ENCODE peak calls at places on chromosomes 1 and 21, in six cellular contexts. Q is heart left ventricle; J is pancreas; F is naive thymus-derived CD8-positive, alpha-beta T cell; A is aorta; Y is central memory CD8-positive, alpha-beta T cell. S is an unnamed sample.

GRCh38 chr1:224554620-224555259 is 61.4 kb upstream of the CNIH3 start:
- DNase-seq in Q (no peak), J (no peak), F (no peak), A (no peak), Y (no peak), S (no peak)

GRCh38 chr1:64536217-64536835 is 66.4 kb downstream of the CACHD1 start:
- DNase-seq in Q (no peak), J (no peak), F (no peak), A (no peak), Y (no peak), S (no peak)

GRCh38 chr1:198849108-198849507 is 210.3 kb downstream of the PTPRC start:
- DNase-seq in Q (no peak), J (no peak), F (no peak), A (no peak), Y (no peak), S (no peak)

GRCh38 chr1:20588634-20589225 is at the start of gene CDA:
- DNase-seq in Q (peak; percentile 45), J (no peak), F (no peak), A (no peak), Y (no peak), S (no peak)

GRCh38 chr1:152777510-152778137 is 2.7 kb downstream of the LCE1F start:
- DNase-seq in Q (no peak), J (no peak), F (no peak), A (no peak), Y (no peak), S (no peak)

GRCh38 chr1:228794810-228795209 is 59.5 kb downstream of the RHOU start:
- DNase-seq in Q (no peak), J (no peak), F (no peak), A (no peak), Y (no peak), S (no peak)

GRCh38 chr1:67945733-67946374 is 104.6 kb downstream of the DIRAS3 start:
- DNase-seq in Q (peak; percentile 64), J (no peak), F (no peak), A (no peak), Y (no peak), S (no peak)

GRCh38 chr1:40651138-40651857 is 14.2 kb downstream of the RIMS3 start:
- DNase-seq in Q (peak; percentile 52), J (no peak), F (no peak), A (no peak), Y (no peak), S (no peak)

GRCh38 chr21:39006653-39007417 is 176.4 kb downstream of the PSMG1 start:
- DNase-seq in Q (peak; percentile 85), J (no peak), F (no peak), A (peak; percentile 93), Y (no peak), S (no peak)

GRCh38 chr1:31432592-31433395 is 19.8 kb downstream of the SERINC2 start:
- DNase-seq in Q (no peak), J (no peak), F (no peak), A (no peak), Y (no peak), S (no peak)

GRCh38 chr1:234154320-234155251 is 218.7 kb upstream of the COA6 start:
- DNase-seq in Q (no peak), J (peak; percentile 17), F (no peak), A (no peak), Y (no peak), S (peak; percentile 42)

GRCh38 chr1:41713557-41714327 is 205.0 kb downstream of the HIVEP3 start:
- DNase-seq in Q (no peak), J (no peak), F (no peak), A (no peak), Y (no peak), S (no peak)

GRCh38 chr1:109823543-109824348 is 60.0 kb upstream of the EPS8L3 start:
- DNase-seq in Q (peak; percentile 72), J (no peak), F (no peak), A (peak; percentile 85), Y (no peak), S (no peak)

GRCh38 chr21:33396436-33396835 is 6.8 kb upstream of the IFNGR2 start:
- DNase-seq in Q (no peak), J (no peak), F (no peak), A (no peak), Y (no peak), S (no peak)

GRCh38 chr1:86419277-86419903 is 4.6 kb upstream of the CLCA2 start:
- DNase-seq in Q (no peak), J (no peak), F (peak; percentile 52), A (no peak), Y (peak; percentile 22), S (no peak)

GRCh38 chr1:202124107-202124506 is 1.4 kb downstream of the GPR37L1 start:
- DNase-seq in Q (no peak), J (no peak), F (no peak), A (no peak), Y (no peak), S (no peak)

GRCh38 chr1:42260376-42261078 is 74.5 kb downstream of the FOXJ3 start:
- DNase-seq in Q (no peak), J (no peak), F (no peak), A (no peak), Y (no peak), S (no peak)

GRCh38 chr1:109630081-109630880 is 10.6 kb downstream of the AMPD2 start:
- DNase-seq in Q (no peak), J (no peak), F (no peak), A (no peak), Y (no peak), S (no peak)

GRCh38 chr1:202017385-202018225 is 7.2 kb downstream of the ELF3 start:
- DNase-seq in Q (no peak), J (peak; percentile 71), F (no peak), A (no peak), Y (no peak), S (no peak)

GRCh38 chr1:216690593-216690992 is 32.6 kb downstream of the ESRRG start:
- DNase-seq in Q (no peak), J (no peak), F (no peak), A (no peak), Y (no peak), S (no peak)

GRCh38 chr1:50666849-50667248 is 243.6 kb upstream of the DMRTA2 start:
- DNase-seq in Q (no peak), J (no peak), F (no peak), A (no peak), Y (no peak), S (no peak)

GRCh38 chr1:192476802-192477298 is 98.7 kb upstream of the RGS1 start:
- DNase-seq in Q (peak; percentile 60), J (no peak), F (no peak), A (peak; percentile 62), Y (no peak), S (no peak)

GRCh38 chr1:185775505-185775904 is 41.3 kb downstream of the HMCN1 start:
- DNase-seq in Q (no peak), J (no peak), F (no peak), A (no peak), Y (no peak), S (no peak)

S was measured in KG1.